ENCODE peak calls at places on chromosome 10, in eight cellular contexts. One of them, this sample, is unnamed.

GRCh38 chr10:60237977-60238376 is 151.7 kb downstream of the ANK3 start:
- DNase-seq in sigmoid colon: no peak
- DNase-seq in HepG2: no peak
- DNase-seq in suprapubic skin: no peak
- DNase-seq in stomach: no peak
- DNase-seq in GM12878: peak; percentile 28
- DNase-seq in H1: no peak
- DNase-seq in transverse colon: no peak
- DNase-seq in this sample: no peak

GRCh38 chr10:119235381-119235780 is 28.0 kb downstream of the GRK5 start:
- DNase-seq in transverse colon: no peak
- DNase-seq in GM12878: no peak
- DNase-seq in stomach: no peak
- DNase-seq in suprapubic skin: no peak
- DNase-seq in sigmoid colon: no peak
- DNase-seq in H1: no peak
- DNase-seq in HepG2: no peak
- DNase-seq in this sample: peak; percentile 67

GRCh38 chr10:113880236-113880635 is 25.8 kb downstream of the NHLRC2 start:
- DNase-seq in transverse colon: no peak
- DNase-seq in stomach: no peak
- DNase-seq in GM12878: no peak
- DNase-seq in H1: no peak
- DNase-seq in suprapubic skin: no peak
- DNase-seq in HepG2: no peak
- DNase-seq in sigmoid colon: no peak
- DNase-seq in this sample: no peak

GRCh38 chr10:28157379-28157778 is 145.5 kb downstream of the MPP7 start:
- DNase-seq in sigmoid colon: no peak
- DNase-seq in suprapubic skin: no peak
- DNase-seq in H1: no peak
- DNase-seq in HepG2: no peak
- DNase-seq in transverse colon: no peak
- DNase-seq in stomach: no peak
- DNase-seq in GM12878: no peak
- DNase-seq in this sample: no peak

GRCh38 chr10:112663181-112663879 is 216.3 kb downstream of the VTI1A start:
- DNase-seq in sigmoid colon: no peak
- DNase-seq in stomach: no peak
- DNase-seq in suprapubic skin: no peak
- DNase-seq in HepG2: peak; percentile 10
- DNase-seq in transverse colon: no peak
- DNase-seq in H1: no peak
- DNase-seq in GM12878: no peak
- DNase-seq in this sample: no peak

GRCh38 chr10:117860823-117861222 is 185.9 kb downstream of the RAB11FIP2 start:
- DNase-seq in suprapubic skin: no peak
- DNase-seq in H1: no peak
- DNase-seq in HepG2: peak; percentile 15
- DNase-seq in sigmoid colon: no peak
- DNase-seq in GM12878: no peak
- DNase-seq in transverse colon: no peak
- DNase-seq in stomach: no peak
- DNase-seq in this sample: no peak

GRCh38 chr10:48467669-48468068 is 137.2 kb downstream of the ARHGAP22 start:
- DNase-seq in GM12878: no peak
- DNase-seq in suprapubic skin: no peak
- DNase-seq in sigmoid colon: no peak
- DNase-seq in H1: no peak
- DNase-seq in stomach: peak; percentile 9
- DNase-seq in transverse colon: no peak
- DNase-seq in HepG2: no peak
- DNase-seq in this sample: no peak

GRCh38 chr10:97175586-97175985 is 10.2 kb downstream of the SLIT1 start:
- DNase-seq in HepG2: no peak
- DNase-seq in stomach: no peak
- DNase-seq in transverse colon: no peak
- DNase-seq in GM12878: no peak
- DNase-seq in suprapubic skin: no peak
- DNase-seq in sigmoid colon: no peak
- DNase-seq in H1: no peak
- DNase-seq in this sample: no peak

GRCh38 chr10:74585231-74586087 is 240.9 kb upstream of the KAT6B start:
- DNase-seq in HepG2: no peak
- DNase-seq in sigmoid colon: no peak
- DNase-seq in GM12878: peak; percentile 96
- DNase-seq in H1: no peak
- DNase-seq in transverse colon: no peak
- DNase-seq in suprapubic skin: no peak
- DNase-seq in stomach: no peak
- DNase-seq in this sample: peak; percentile 25

GRCh38 chr10:69952801-69953200 is 99.8 kb upstream of the MACROH2A2 start:
- DNase-seq in sigmoid colon: no peak
- DNase-seq in transverse colon: no peak
- DNase-seq in H1: no peak
- DNase-seq in suprapubic skin: no peak
- DNase-seq in GM12878: no peak
- DNase-seq in stomach: no peak
- DNase-seq in HepG2: no peak
- DNase-seq in this sample: no peak

GRCh38 chr10:132555648-132556575 is 18.3 kb downstream of the INPP5A start:
- DNase-seq in H1: no peak
- DNase-seq in stomach: no peak
- DNase-seq in GM12878: no peak
- DNase-seq in transverse colon: no peak
- DNase-seq in sigmoid colon: peak; percentile 50
- DNase-seq in HepG2: no peak
- DNase-seq in suprapubic skin: peak; percentile 48
- DNase-seq in this sample: no peak

GRCh38 chr10:28954211-28954610 is 276.9 kb downstream of the BAMBI start:
- DNase-seq in GM12878: no peak
- DNase-seq in sigmoid colon: no peak
- DNase-seq in transverse colon: no peak
- DNase-seq in stomach: no peak
- DNase-seq in HepG2: no peak
- DNase-seq in suprapubic skin: no peak
- DNase-seq in H1: no peak
- DNase-seq in this sample: no peak

GRCh38 chr10:79028056-79028430 is 40.7 kb upstream of the ZMIZ1 start:
- DNase-seq in HepG2: no peak
- DNase-seq in transverse colon: no peak
- DNase-seq in GM12878: no peak
- DNase-seq in H1: no peak
- DNase-seq in stomach: no peak
- DNase-seq in suprapubic skin: peak; percentile 47
- DNase-seq in sigmoid colon: peak; percentile 34
- DNase-seq in this sample: peak; percentile 1

GRCh38 chr10:29535012-29535777 is 99.6 kb downstream of the SVIL start:
- DNase-seq in suprapubic skin: no peak
- DNase-seq in H1: peak; percentile 87
- DNase-seq in transverse colon: peak; percentile 79
- DNase-seq in HepG2: peak; percentile 93
- DNase-seq in GM12878: no peak
- DNase-seq in sigmoid colon: peak; percentile 81
- DNase-seq in stomach: peak; percentile 69
- DNase-seq in this sample: peak; percentile 60

GRCh38 chr10:131901181-131901829 is 497 bp downstream of the PPP2R2D start:
- DNase-seq in suprapubic skin: peak; percentile 73
- DNase-seq in stomach: peak; percentile 63
- DNase-seq in HepG2: no peak
- DNase-seq in GM12878: no peak
- DNase-seq in H1: no peak
- DNase-seq in transverse colon: peak; percentile 70
- DNase-seq in sigmoid colon: peak; percentile 71
- DNase-seq in this sample: peak; percentile 66

GRCh38 chr10:132036153-132036886 is 29.4 kb upstream of the JAKMIP3 start:
- DNase-seq in GM12878: no peak
- DNase-seq in transverse colon: no peak
- DNase-seq in stomach: no peak
- DNase-seq in sigmoid colon: no peak
- DNase-seq in suprapubic skin: no peak
- DNase-seq in HepG2: no peak
- DNase-seq in H1: peak; percentile 70
- DNase-seq in this sample: peak; percentile 42

GRCh38 chr10:36574212-36574611 is 551.2 kb upstream of the ANKRD30A start:
- DNase-seq in transverse colon: no peak
- DNase-seq in H1: no peak
- DNase-seq in GM12878: no peak
- DNase-seq in suprapubic skin: no peak
- DNase-seq in HepG2: no peak
- DNase-seq in stomach: no peak
- DNase-seq in sigmoid colon: no peak
- DNase-seq in this sample: no peak

GRCh38 chr10:60358282-60358681 is 31.4 kb downstream of the ANK3 start:
- DNase-seq in HepG2: no peak
- DNase-seq in suprapubic skin: no peak
- DNase-seq in GM12878: peak; percentile 55
- DNase-seq in stomach: no peak
- DNase-seq in transverse colon: no peak
- DNase-seq in H1: no peak
- DNase-seq in sigmoid colon: no peak
- DNase-seq in this sample: no peak

GRCh38 chr10:20004087-20004523 is 187.9 kb downstream of the PLXDC2 start:
- DNase-seq in HepG2: no peak
- DNase-seq in suprapubic skin: no peak
- DNase-seq in transverse colon: peak; percentile 28
- DNase-seq in stomach: no peak
- DNase-seq in H1: no peak
- DNase-seq in sigmoid colon: peak; percentile 74
- DNase-seq in GM12878: peak; percentile 28
- DNase-seq in this sample: peak; percentile 27

GRCh38 chr10:47378606-47379444 is 5.3 kb downstream of the ZNF488 start:
- DNase-seq in transverse colon: no peak
- DNase-seq in GM12878: no peak
- DNase-seq in H1: peak; percentile 23
- DNase-seq in stomach: no peak
- DNase-seq in suprapubic skin: no peak
- DNase-seq in HepG2: no peak
- DNase-seq in sigmoid colon: peak; percentile 44
- DNase-seq in this sample: no peak

GRCh38 chr10:47381427-47382379 is 2.4 kb downstream of the ZNF488 start:
- DNase-seq in GM12878: no peak
- DNase-seq in HepG2: no peak
- DNase-seq in stomach: peak; percentile 9
- DNase-seq in transverse colon: no peak
- DNase-seq in H1: peak; percentile 39
- DNase-seq in sigmoid colon: peak; percentile 35
- DNase-seq in suprapubic skin: no peak
- DNase-seq in this sample: no peak

GRCh38 chr10:47380341-47381215 is 3.5 kb downstream of the ZNF488 start:
- DNase-seq in H1: peak; percentile 17
- DNase-seq in sigmoid colon: peak; percentile 45
- DNase-seq in transverse colon: peak; percentile 28
- DNase-seq in suprapubic skin: no peak
- DNase-seq in stomach: peak; percentile 59
- DNase-seq in GM12878: no peak
- DNase-seq in HepG2: no peak
- DNase-seq in this sample: no peak

GRCh38 chr10:47379901-47380300 is 4.2 kb downstream of the ZNF488 start:
- DNase-seq in suprapubic skin: no peak
- DNase-seq in HepG2: no peak
- DNase-seq in sigmoid colon: peak; percentile 46
- DNase-seq in stomach: peak; percentile 22
- DNase-seq in transverse colon: no peak
- DNase-seq in H1: no peak
- DNase-seq in GM12878: no peak
- DNase-seq in this sample: no peak

DNA sequence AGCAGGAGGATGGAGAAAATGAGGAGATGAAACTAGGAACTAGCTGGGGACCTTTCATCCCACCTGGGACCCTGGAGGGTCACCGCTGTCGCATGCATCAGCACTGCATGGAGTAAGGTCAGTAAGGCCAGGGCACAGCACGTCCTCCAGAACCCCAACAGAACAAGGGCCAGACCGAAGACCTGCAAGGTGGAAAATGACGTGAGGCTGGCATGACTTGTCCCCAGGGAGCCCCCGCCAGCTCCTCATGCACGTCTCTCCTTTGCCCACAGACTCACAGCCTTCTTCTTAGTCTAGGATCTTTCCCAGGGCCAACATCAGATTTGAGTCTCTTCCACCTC is 4.7 kb downstream of the ZNF488 start:
- DNase-seq in H1: no peak
- DNase-seq in HepG2: no peak
- DNase-seq in transverse colon: no peak
- DNase-seq in suprapubic skin: no peak
- DNase-seq in GM12878: no peak
- DNase-seq in stomach: peak; percentile 20
- DNase-seq in sigmoid colon: peak; percentile 22
- DNase-seq in this sample: no peak
- H3K27me3 ChIP-seq in H1: no peaks in the 10 kb centered on the region
- H3K27me3 ChIP-seq in HepG2: peaks cover 5% of the 10 kb centered on the region
- H3K27me3 ChIP-seq in transverse colon: no peaks in the 10 kb centered on the region
- H3K27me3 ChIP-seq in suprapubic skin: peaks cover 5% of the 10 kb centered on the region
- H3K27me3 ChIP-seq in GM12878: no peaks in the 10 kb centered on the region
- H3K27me3 ChIP-seq in stomach: peaks cover 23% of the 10 kb centered on the region
- H3K27me3 ChIP-seq in sigmoid colon: no peaks in the 10 kb centered on the region
- H3K27me3 ChIP-seq in this sample: no peaks in the 10 kb centered on the region

DNA sequence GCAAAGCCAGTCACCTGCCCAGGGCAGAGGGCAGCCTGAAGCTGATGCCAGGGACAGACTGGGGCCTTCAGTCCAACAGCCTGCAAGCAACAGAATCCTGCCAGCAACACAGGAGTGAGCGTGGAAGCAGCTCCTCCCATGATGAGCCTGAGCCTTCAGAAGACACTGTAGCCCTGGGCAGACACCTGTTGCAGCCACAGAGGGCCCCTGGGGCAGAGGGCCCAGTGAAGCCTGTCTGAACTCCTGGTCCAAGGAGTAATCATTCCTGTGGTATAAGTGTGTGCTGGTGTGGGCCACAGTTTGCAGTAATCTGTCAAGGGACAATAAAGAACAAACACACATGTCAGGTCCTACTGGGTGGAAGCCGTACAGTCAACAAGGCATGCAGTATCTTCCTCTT is 2.9 kb upstream of the PFKP start:
- DNase-seq in HepG2: no peak
- DNase-seq in stomach: no peak
- DNase-seq in sigmoid colon: no peak
- DNase-seq in H1: no peak
- DNase-seq in GM12878: no peak
- DNase-seq in transverse colon: no peak
- DNase-seq in suprapubic skin: no peak
- DNase-seq in this sample: no peak
- TF ChIP-seq EP300 in HepG2: no peak
- TF ChIP-seq EP300 in stomach: no peak
- TF ChIP-seq EP300 in sigmoid colon: no peak
- TF ChIP-seq EP300 in H1: no peak
- TF ChIP-seq EP300 in GM12878: no peak
- TF ChIP-seq EP300 in transverse colon: no peak
- TF ChIP-seq EP300 in suprapubic skin: no peak
- TF ChIP-seq EP300 in this sample: no peak

GRCh38 chr10:11808808-11809207 is 14.3 kb upstream of the PROSER2 start:
- DNase-seq in GM12878: no peak
- DNase-seq in sigmoid colon: no peak
- DNase-seq in transverse colon: no peak
- DNase-seq in H1: no peak
- DNase-seq in stomach: no peak
- DNase-seq in HepG2: no peak
- DNase-seq in suprapubic skin: no peak
- DNase-seq in this sample: no peak
- H3K27me3 ChIP-seq in GM12878: no peaks in the 10 kb centered on the region
- H3K27me3 ChIP-seq in sigmoid colon: no peaks in the 10 kb centered on the region
- H3K27me3 ChIP-seq in transverse colon: no peaks in the 10 kb centered on the region
- H3K27me3 ChIP-seq in H1: no peaks in the 10 kb centered on the region
- H3K27me3 ChIP-seq in stomach: peaks cover 16% of the 10 kb centered on the region
- H3K27me3 ChIP-seq in HepG2: peaks cover 38% of the 10 kb centered on the region
- H3K27me3 ChIP-seq in suprapubic skin: peaks cover 10% of the 10 kb centered on the region
- H3K27me3 ChIP-seq in this sample: no peaks in the 10 kb centered on the region

GRCh38 chr10:107011113-107011512 is 153.4 kb downstream of the SORCS1 start:
- DNase-seq in suprapubic skin: no peak
- DNase-seq in sigmoid colon: no peak
- DNase-seq in transverse colon: no peak
- DNase-seq in HepG2: no peak
- DNase-seq in H1: no peak
- DNase-seq in stomach: no peak
- DNase-seq in GM12878: no peak
- DNase-seq in this sample: no peak
- TF ChIP-seq EP300 in suprapubic skin: no peak
- TF ChIP-seq EP300 in sigmoid colon: no peak
- TF ChIP-seq EP300 in transverse colon: no peak
- TF ChIP-seq EP300 in HepG2: no peak
- TF ChIP-seq EP300 in H1: no peak
- TF ChIP-seq EP300 in stomach: no peak
- TF ChIP-seq EP300 in GM12878: no peak
- TF ChIP-seq EP300 in this sample: no peak

This sample was measured in ovary.